ENCODE peak calls at places on chromosomes 16 and 17, in five cellular contexts. One of them, this sample, is unnamed.

GRCh38 chr17:16512011-16512410 is 20.0 kb upstream of the LRRC75A start:
- DNase-seq in thoracic aorta: no peak
- DNase-seq in uterus: no peak
- DNase-seq in CD8-positive, alpha-beta T cell: no peak
- DNase-seq in transverse colon: no peak
- DNase-seq in this sample: no peak

GRCh38 chr16:70577256-70577698 is 53.7 kb downstream of the SF3B3 start:
- DNase-seq in uterus: no peak
- DNase-seq in CD8-positive, alpha-beta T cell: no peak
- DNase-seq in transverse colon: no peak
- DNase-seq in thoracic aorta: peak
- DNase-seq in this sample: no peak

GRCh38 chr17:47615766-47616424 is 33.8 kb upstream of the KPNB1 start:
- DNase-seq in transverse colon: no peak
- DNase-seq in thoracic aorta: no peak
- DNase-seq in CD8-positive, alpha-beta T cell: no peak
- DNase-seq in uterus: no peak
- DNase-seq in this sample: no peak

GRCh38 chr17:78716814-78717393 is 65.2 kb downstream of the CYTH1 start:
- DNase-seq in thoracic aorta: no peak
- DNase-seq in CD8-positive, alpha-beta T cell: no peak
- DNase-seq in uterus: peak
- DNase-seq in transverse colon: peak
- DNase-seq in this sample: peak

GRCh38 chr17:59347975-59348391 is 16.5 kb downstream of the YPEL2 start:
- DNase-seq in CD8-positive, alpha-beta T cell: no peak
- DNase-seq in uterus: no peak
- DNase-seq in transverse colon: no peak
- DNase-seq in thoracic aorta: no peak
- DNase-seq in this sample: no peak

GRCh38 chr17:17809527-17810373 is 27.0 kb downstream of the SREBF1 start:
- DNase-seq in CD8-positive, alpha-beta T cell: no peak
- DNase-seq in transverse colon: no peak
- DNase-seq in uterus: peak
- DNase-seq in thoracic aorta: no peak
- DNase-seq in this sample: no peak

GRCh38 chr17:78026381-78026780 is 67.9 kb downstream of the TNRC6C start:
- DNase-seq in uterus: no peak
- DNase-seq in CD8-positive, alpha-beta T cell: no peak
- DNase-seq in thoracic aorta: no peak
- DNase-seq in transverse colon: no peak
- DNase-seq in this sample: no peak

GRCh38 chr17:17613708-17614114 is 22.2 kb upstream of the PEMT start:
- DNase-seq in transverse colon: peak
- DNase-seq in thoracic aorta: no peak
- DNase-seq in CD8-positive, alpha-beta T cell: peak
- DNase-seq in uterus: peak
- DNase-seq in this sample: peak

GRCh38 chr17:60134396-60135159 is 15.2 kb upstream of the CA4 start:
- DNase-seq in CD8-positive, alpha-beta T cell: no peak
- DNase-seq in uterus: no peak
- DNase-seq in thoracic aorta: no peak
- DNase-seq in transverse colon: no peak
- DNase-seq in this sample: no peak

DNA sequence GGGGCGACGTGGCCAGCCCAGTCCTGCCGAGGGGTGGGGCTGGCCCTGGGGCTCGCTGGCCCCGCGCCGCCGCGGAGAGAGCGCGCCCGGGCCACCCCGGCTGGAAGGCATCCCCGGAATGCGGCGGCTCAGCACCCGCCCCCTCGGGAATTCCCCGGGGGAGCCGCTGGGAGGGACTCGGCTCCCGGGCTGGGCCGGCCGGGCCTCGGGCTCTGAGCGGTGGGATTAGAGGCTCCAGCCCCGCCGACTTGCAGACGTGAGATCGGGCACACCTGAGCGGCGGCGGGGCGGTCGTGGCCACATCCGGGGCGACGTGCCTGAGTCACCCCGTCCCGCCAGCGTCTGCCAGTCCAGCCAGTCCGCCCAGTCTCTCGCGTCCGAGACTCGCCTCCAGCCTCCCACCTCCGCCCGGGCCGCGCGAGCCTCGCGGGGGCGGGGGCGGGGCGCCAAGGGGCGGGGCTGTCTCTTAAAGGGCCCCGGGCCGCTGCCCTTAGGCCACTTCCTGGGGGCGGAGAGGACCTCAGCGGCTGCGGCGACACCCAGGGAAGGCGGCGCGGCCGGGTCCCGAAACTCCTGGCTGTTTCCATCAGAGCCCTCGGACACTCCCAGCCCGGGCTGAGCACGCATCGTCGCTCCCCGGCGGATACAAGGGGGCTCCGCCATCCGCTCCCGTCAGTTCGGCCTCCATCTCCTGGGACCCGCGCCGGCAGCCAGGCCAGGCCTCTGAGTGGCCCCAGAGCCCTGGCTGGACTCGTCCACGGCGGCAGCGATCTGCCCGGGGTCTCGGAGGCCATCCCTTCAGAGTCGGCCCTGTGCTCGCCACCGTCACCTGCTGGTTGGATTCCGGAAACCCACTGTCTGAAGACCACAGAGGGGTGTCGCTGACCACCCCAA is at the start of gene KCTD11:
- DNase-seq in thoracic aorta: peak
- DNase-seq in transverse colon: peak
- DNase-seq in CD8-positive, alpha-beta T cell: peak
- DNase-seq in uterus: peak
- DNase-seq in this sample: peak
- H3K27ac ChIP-seq in thoracic aorta: peak
- H3K27ac ChIP-seq in transverse colon: peak
- H3K27ac ChIP-seq in CD8-positive, alpha-beta T cell: peak
- H3K27ac ChIP-seq in uterus: peak
- H3K27ac ChIP-seq in this sample: peak

GRCh38 chr16:911604-912321 is 59.0 kb downstream of the LMF1 start:
- DNase-seq in transverse colon: no peak
- DNase-seq in thoracic aorta: no peak
- DNase-seq in uterus: no peak
- DNase-seq in CD8-positive, alpha-beta T cell: no peak
- DNase-seq in this sample: no peak

GRCh38 chr16:911101-911500 is 59.7 kb downstream of the LMF1 start:
- DNase-seq in transverse colon: no peak
- DNase-seq in thoracic aorta: no peak
- DNase-seq in CD8-positive, alpha-beta T cell: no peak
- DNase-seq in uterus: no peak
- DNase-seq in this sample: no peak

GRCh38 chr16:912684-913613 is 57.8 kb downstream of the LMF1 start:
- DNase-seq in uterus: no peak
- DNase-seq in thoracic aorta: no peak
- DNase-seq in transverse colon: no peak
- DNase-seq in CD8-positive, alpha-beta T cell: no peak
- DNase-seq in this sample: peak

GRCh38 chr16:913817-914440 is 56.9 kb downstream of the LMF1 start:
- DNase-seq in CD8-positive, alpha-beta T cell: no peak
- DNase-seq in uterus: no peak
- DNase-seq in thoracic aorta: no peak
- DNase-seq in transverse colon: no peak
- DNase-seq in this sample: no peak

DNA sequence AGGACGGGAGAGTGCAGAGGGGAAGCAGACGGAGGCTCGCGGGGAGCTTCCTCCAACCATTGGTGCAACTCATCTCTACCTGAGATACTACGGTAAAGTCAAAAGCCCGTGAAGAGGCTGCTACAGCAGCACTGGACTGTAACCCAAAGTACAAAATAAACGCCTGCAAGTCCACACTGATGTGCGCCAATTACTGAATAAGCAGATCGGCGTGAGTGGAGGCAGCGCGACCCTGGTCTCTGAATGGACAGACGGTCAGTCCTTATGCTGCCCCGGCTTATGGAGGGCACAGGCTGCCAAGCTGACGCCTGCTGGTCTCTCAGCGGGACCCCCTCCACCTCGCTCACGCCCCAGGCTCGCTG is 58.5 kb downstream of the LMF1 start:
- DNase-seq in thoracic aorta: no peak
- DNase-seq in uterus: no peak
- DNase-seq in transverse colon: no peak
- DNase-seq in CD8-positive, alpha-beta T cell: no peak
- DNase-seq in this sample: no peak
- H3K27ac ChIP-seq in thoracic aorta: no peak
- H3K27ac ChIP-seq in uterus: no peak
- H3K27ac ChIP-seq in transverse colon: no peak
- H3K27ac ChIP-seq in CD8-positive, alpha-beta T cell: no peak
- H3K27ac ChIP-seq in this sample: peak

GRCh38 chr16:74738816-74739215 is 35.8 kb downstream of the FA2H start:
- DNase-seq in CD8-positive, alpha-beta T cell: no peak
- DNase-seq in uterus: no peak
- DNase-seq in thoracic aorta: no peak
- DNase-seq in transverse colon: no peak
- DNase-seq in this sample: no peak

GRCh38 chr16:74736531-74737157 is 36.0 kb upstream of the MLKL start:
- DNase-seq in thoracic aorta: no peak
- DNase-seq in transverse colon: no peak
- DNase-seq in CD8-positive, alpha-beta T cell: no peak
- DNase-seq in uterus: no peak
- DNase-seq in this sample: no peak

GRCh38 chr16:74735554-74735953 is 34.9 kb upstream of the MLKL start:
- DNase-seq in transverse colon: no peak
- DNase-seq in uterus: no peak
- DNase-seq in thoracic aorta: no peak
- DNase-seq in CD8-positive, alpha-beta T cell: no peak
- DNase-seq in this sample: no peak

GRCh38 chr16:74738134-74738541 is 36.5 kb downstream of the FA2H start:
- DNase-seq in CD8-positive, alpha-beta T cell: no peak
- DNase-seq in uterus: no peak
- DNase-seq in thoracic aorta: no peak
- DNase-seq in transverse colon: peak
- DNase-seq in this sample: no peak

GRCh38 chr16:74737521-74737920 is 36.9 kb upstream of the MLKL start:
- DNase-seq in CD8-positive, alpha-beta T cell: no peak
- DNase-seq in transverse colon: no peak
- DNase-seq in uterus: no peak
- DNase-seq in thoracic aorta: no peak
- DNase-seq in this sample: no peak
- H3K27ac ChIP-seq in CD8-positive, alpha-beta T cell: no peak
- H3K27ac ChIP-seq in transverse colon: no peak
- H3K27ac ChIP-seq in uterus: no peak
- H3K27ac ChIP-seq in thoracic aorta: no peak
- H3K27ac ChIP-seq in this sample: peak

GRCh38 chr17:7279453-7279852 is 2.1 kb upstream of the SLC2A4 start:
- DNase-seq in transverse colon: no peak
- DNase-seq in CD8-positive, alpha-beta T cell: no peak
- DNase-seq in thoracic aorta: no peak
- DNase-seq in uterus: no peak
- DNase-seq in this sample: no peak
- H3K27ac ChIP-seq in transverse colon: peak
- H3K27ac ChIP-seq in CD8-positive, alpha-beta T cell: no peak
- H3K27ac ChIP-seq in thoracic aorta: no peak
- H3K27ac ChIP-seq in uterus: no peak
- H3K27ac ChIP-seq in this sample: no peak

GRCh38 chr16:30358577-30358936 is 3.4 kb upstream of the CD2BP2 start:
- DNase-seq in CD8-positive, alpha-beta T cell: no peak
- DNase-seq in uterus: no peak
- DNase-seq in transverse colon: no peak
- DNase-seq in thoracic aorta: no peak
- DNase-seq in this sample: no peak
- H3K27ac ChIP-seq in CD8-positive, alpha-beta T cell: no peak
- H3K27ac ChIP-seq in uterus: no peak
- H3K27ac ChIP-seq in transverse colon: no peak
- H3K27ac ChIP-seq in thoracic aorta: no peak
- H3K27ac ChIP-seq in this sample: no peak

DNA sequence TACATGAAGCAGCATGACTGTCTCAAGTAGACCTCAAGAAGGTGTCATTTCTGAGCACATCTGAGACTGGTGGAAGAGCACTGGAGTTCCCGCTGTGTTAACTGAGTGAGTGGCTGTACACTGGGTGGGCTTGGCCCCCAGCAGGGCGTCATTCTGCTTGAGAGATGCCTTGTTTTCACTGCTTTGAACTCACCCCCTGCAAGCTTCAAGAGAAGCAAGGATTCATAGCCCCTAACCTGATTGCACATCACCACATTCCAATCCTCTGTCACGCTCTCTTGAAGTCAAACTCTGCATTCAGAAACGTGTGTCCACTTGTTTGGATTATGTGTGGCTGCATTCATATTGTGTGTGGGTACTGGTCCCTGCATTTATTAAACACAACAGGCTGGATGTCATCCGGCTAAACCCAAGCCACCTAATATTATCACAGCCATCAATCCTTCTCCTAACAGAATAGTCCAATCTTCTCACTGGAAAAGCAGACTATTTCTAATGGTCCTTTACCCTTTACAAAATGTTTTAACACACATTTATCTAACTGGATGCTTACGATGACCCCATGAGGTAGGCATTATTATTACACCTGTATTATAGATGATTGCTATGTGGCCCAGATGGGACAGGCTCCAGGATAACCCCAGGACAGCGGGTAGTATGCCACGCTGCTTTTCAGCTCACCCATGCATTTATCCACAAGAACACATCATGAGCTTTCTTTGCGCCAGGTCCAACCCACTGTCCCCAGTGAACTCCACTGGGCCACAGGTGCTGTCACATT is 76.3 kb downstream of the USP31 start:
- DNase-seq in uterus: no peak
- DNase-seq in CD8-positive, alpha-beta T cell: no peak
- DNase-seq in thoracic aorta: no peak
- DNase-seq in transverse colon: no peak
- DNase-seq in this sample: no peak
- H3K27ac ChIP-seq in uterus: peak
- H3K27ac ChIP-seq in CD8-positive, alpha-beta T cell: no peak
- H3K27ac ChIP-seq in thoracic aorta: peak
- H3K27ac ChIP-seq in transverse colon: peak
- H3K27ac ChIP-seq in this sample: no peak

GRCh38 chr16:49644143-49644460 is 211.8 kb downstream of the ZNF423 start:
- DNase-seq in uterus: no peak
- DNase-seq in CD8-positive, alpha-beta T cell: no peak
- DNase-seq in transverse colon: no peak
- DNase-seq in thoracic aorta: no peak
- DNase-seq in this sample: no peak
- H3K27ac ChIP-seq in uterus: no peak
- H3K27ac ChIP-seq in CD8-positive, alpha-beta T cell: no peak
- H3K27ac ChIP-seq in transverse colon: no peak
- H3K27ac ChIP-seq in thoracic aorta: peak
- H3K27ac ChIP-seq in this sample: no peak

DNA sequence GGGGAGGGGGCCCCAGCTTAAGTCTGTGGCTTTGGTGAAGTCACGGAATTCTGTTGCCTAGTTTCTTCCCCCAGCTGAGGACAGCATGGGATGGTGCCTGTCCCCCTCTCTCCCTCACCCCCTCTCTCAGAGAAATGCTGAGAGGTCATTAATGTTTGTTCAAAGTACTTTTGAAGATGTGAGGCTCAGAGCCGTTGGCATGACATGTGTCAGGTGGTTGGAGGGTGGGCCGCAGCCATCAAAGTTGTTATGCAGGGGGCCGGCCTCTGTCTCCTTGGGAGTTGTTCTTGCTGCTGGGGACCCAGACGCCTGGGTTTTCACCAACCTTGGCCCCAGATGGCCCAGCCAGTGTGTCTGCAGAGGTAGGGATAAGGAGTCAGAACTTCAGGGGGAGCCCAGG is 3.0 kb downstream of the NKD1 start:
- DNase-seq in thoracic aorta: no peak
- DNase-seq in uterus: no peak
- DNase-seq in CD8-positive, alpha-beta T cell: no peak
- DNase-seq in transverse colon: no peak
- DNase-seq in this sample: no peak
- H3K27ac ChIP-seq in thoracic aorta: peak
- H3K27ac ChIP-seq in uterus: peak
- H3K27ac ChIP-seq in CD8-positive, alpha-beta T cell: no peak
- H3K27ac ChIP-seq in transverse colon: no peak
- H3K27ac ChIP-seq in this sample: no peak

GRCh38 chr16:705748-706188 is at the start of gene FBXL16:
- DNase-seq in thoracic aorta: no peak
- DNase-seq in CD8-positive, alpha-beta T cell: no peak
- DNase-seq in transverse colon: no peak
- DNase-seq in uterus: no peak
- DNase-seq in this sample: no peak
- H3K27ac ChIP-seq in thoracic aorta: no peak
- H3K27ac ChIP-seq in CD8-positive, alpha-beta T cell: no peak
- H3K27ac ChIP-seq in transverse colon: no peak
- H3K27ac ChIP-seq in uterus: no peak
- H3K27ac ChIP-seq in this sample: no peak

This sample was measured in substantia nigra.